ENCODE peak calls at places on chromosome 19, in ten cellular contexts. C is activated CD4-positive, alpha-beta T cell treated with anti-CD3 and anti-CD28 coated beads, Interleukin-2, amount 50 U/mL, for 24 hours; I is kidney epithelial cell; A is PC-3; W is substantia nigra; O is uterus; T is cardiac fibroblast; P is psoas muscle; M is transverse colon; E is neural progenitor cell. G is an unnamed sample.
A peak's percentile ranks its signal among the peaks of the same experiment; 100 is the strongest.

GRCh38 chr19:8393871-8394250 is 3.7 kb downstream of the RAB11B start:
- DNase-seq in E (no peak), W (peak; percentile 57), M (no peak), C (no peak), O (no peak), I (no peak), A (no peak), P (peak; percentile 58), T (no peak), G (no peak)

GRCh38 chr19:1460033-1460995 is 10.4 kb downstream of the APC2 start:
- DNase-seq in A (no peak), E (no peak), C (no peak), W (no peak), P (peak; percentile 39), O (no peak), T (no peak), I (no peak), M (no peak), G (no peak)

GRCh38 chr19:47573076-47574026 is at the start of gene ZNF541:
- DNase-seq in A (no peak), T (peak; percentile 71), M (peak; percentile 61), C (peak; percentile 70), O (peak; percentile 41), P (peak; percentile 72), E (no peak), W (no peak), I (no peak), G (no peak)

GRCh38 chr19:56167064-56167578 is 8.7 kb upstream of the GALP start:
- DNase-seq in I (no peak), A (peak; percentile 43), M (no peak), O (no peak), W (no peak), E (peak; percentile 71), P (no peak), C (no peak), T (no peak), G (no peak)

GRCh38 chr19:9751449-9751848 is 17.1 kb downstream of the ZNF846 start:
- DNase-seq in O (no peak), M (no peak), W (no peak), P (no peak), A (no peak), I (no peak), C (no peak), E (no peak), T (no peak), G (no peak)

GRCh38 chr19:3783660-3784584 is 2.3 kb downstream of the MATK start:
- DNase-seq in T (no peak), A (peak; percentile 8), C (no peak), P (no peak), I (no peak), E (peak; percentile 60), M (no peak), W (no peak), O (no peak), G (no peak)

GRCh38 chr19:47719047-47719885 is 6.0 kb downstream of the EHD2 start:
- DNase-seq in P (peak; percentile 95), M (peak; percentile 80), A (no peak), I (peak; percentile 70), O (peak; percentile 93), E (no peak), W (no peak), T (peak; percentile 98), C (no peak), G (no peak)

GRCh38 chr19:33134571-33135041 is 2.7 kb downstream of the WDR88 start:
- DNase-seq in I (no peak), O (no peak), W (no peak), M (no peak), T (no peak), C (peak; percentile 39), P (no peak), A (no peak), E (peak; percentile 50), G (no peak)

GRCh38 chr19:1274852-1275259 is 474 bp upstream of the FAM174C start:
- DNase-seq in A (no peak), W (no peak), P (no peak), M (no peak), C (no peak), T (no peak), I (no peak), E (peak; percentile 67), O (no peak), G (no peak)

GRCh38 chr19:1131718-1132552 is 28.1 kb downstream of the GPX4 start:
- DNase-seq in A (no peak), O (peak; percentile 84), E (peak; percentile 79), I (peak; percentile 63), W (no peak), C (peak; percentile 85), M (peak; percentile 93), P (peak; percentile 90), T (peak; percentile 95), G (peak; percentile 60)

GRCh38 chr19:20162821-20163220 is 4.2 kb upstream of the ZNF486 start:
- DNase-seq in E (no peak), M (no peak), P (no peak), C (no peak), A (no peak), I (no peak), T (no peak), O (no peak), W (no peak), G (no peak)

GRCh38 chr19:49231389-49231788 is 73.8 kb downstream of the TRPM4 start:
- DNase-seq in E (no peak), C (no peak), I (no peak), P (no peak), O (no peak), A (no peak), T (no peak), M (no peak), W (no peak), G (no peak)

GRCh38 chr19:41882568-41883462 is at the start of gene ARHGEF1:
- DNase-seq in E (peak; percentile 61), C (peak; percentile 50), T (peak; percentile 39), I (no peak), A (peak; percentile 35), M (peak; percentile 75), W (no peak), O (peak; percentile 51), P (peak; percentile 79), G (no peak)

GRCh38 chr19:45911291-45911690 is 3.3 kb downstream of the NANOS2 start:
- DNase-seq in A (no peak), M (no peak), C (no peak), W (no peak), E (no peak), T (no peak), P (no peak), I (no peak), O (no peak), G (no peak)

GRCh38 chr19:45767410-45767880 is 1.6 kb downstream of the SIX5 start:
- DNase-seq in E (peak; percentile 88), P (peak; percentile 87), W (no peak), A (peak; percentile 75), C (no peak), T (peak; percentile 91), M (peak; percentile 74), O (peak; percentile 83), I (no peak), G (peak; percentile 27)

GRCh38 chr19:35153701-35154534 is 617 bp upstream of the FXYD5 start:
- DNase-seq in A (peak; percentile 58), P (peak; percentile 65), E (peak; percentile 79), O (no peak), C (peak; percentile 71), T (peak; percentile 34), W (no peak), I (no peak), M (peak; percentile 56), G (no peak)

GRCh38 chr19:45792482-45793177 is at the start of gene DMWD:
- DNase-seq in W (peak; percentile 98), A (peak; percentile 96), O (peak; percentile 100), C (peak; percentile 100), M (peak; percentile 100), T (peak; percentile 99), P (peak; percentile 100), I (peak; percentile 92), E (peak; percentile 100), G (peak; percentile 92)

GRCh38 chr19:1106841-1107654 is 3.3 kb downstream of the GPX4 start:
- DNase-seq in C (no peak), I (no peak), T (peak; percentile 79), O (no peak), A (peak; percentile 60), P (no peak), E (no peak), W (no peak), M (peak; percentile 32), G (no peak)

GRCh38 chr19:37928527-37929286 is 21.7 kb downstream of the SIPA1L3 start:
- DNase-seq in A (no peak), M (no peak), I (no peak), P (no peak), W (no peak), E (no peak), O (no peak), C (no peak), T (no peak), G (no peak)

GRCh38 chr19:7515471-7516226 is at the start of gene ZNF358:
- DNase-seq in M (peak; percentile 86), O (peak; percentile 70), C (no peak), I (no peak), E (peak; percentile 96), T (peak; percentile 79), W (peak; percentile 37), A (peak; percentile 69), P (peak; percentile 88), G (no peak)

GRCh38 chr19:44587863-44588752 is 25.3 kb upstream of the IGSF23 start:
- DNase-seq in C (no peak), A (peak; percentile 86), W (no peak), I (peak; percentile 89), P (no peak), T (peak; percentile 85), O (no peak), M (no peak), E (no peak), G (peak; percentile 86)

GRCh38 chr19:6481541-6482342 is at the start of gene DENND1C:
- DNase-seq in O (no peak), T (no peak), W (peak; percentile 23), P (no peak), E (peak; percentile 70), I (no peak), C (peak; percentile 59), A (peak; percentile 35), M (peak; percentile 66), G (no peak)

GRCh38 chr19:33731886-33732285 is 64.8 kb upstream of the KCTD15 start:
- DNase-seq in M (no peak), P (no peak), O (no peak), T (no peak), A (no peak), C (no peak), I (no peak), W (no peak), E (no peak), G (no peak)

GRCh38 chr19:13932911-13933393 is 5.3 kb downstream of the PODNL1 start:
- DNase-seq in M (no peak), I (no peak), A (no peak), C (no peak), T (no peak), E (no peak), O (no peak), W (no peak), P (no peak), G (no peak)

GRCh38 chr19:54188224-54188871 is 1.0 kb downstream of the MBOAT7 start:
- DNase-seq in M (no peak), T (peak; percentile 48), O (no peak), E (peak; percentile 53), P (no peak), A (peak; percentile 54), C (peak; percentile 56), I (no peak), W (no peak), G (no peak)

GRCh38 chr19:11105014-11105636 is 15.9 kb downstream of the LDLR start:
- DNase-seq in I (no peak), P (no peak), M (no peak), W (no peak), A (no peak), C (no peak), O (no peak), T (no peak), E (no peak), G (no peak)

GRCh38 chr19:3360494-3361383 is 5.6 kb upstream of the NFIC start:
- DNase-seq in E (peak; percentile 45), T (no peak), I (no peak), C (peak; percentile 71), P (peak; percentile 92), M (peak; percentile 74), A (peak; percentile 31), O (no peak), W (no peak), G (no peak)

GRCh38 chr19:49098795-49099194 is 13.5 kb downstream of the SNRNP70 start:
- DNase-seq in W (no peak), E (no peak), A (no peak), P (no peak), M (no peak), C (no peak), O (no peak), I (no peak), T (no peak), G (no peak)